ENCODE peak calls at places on chromosomes 6 and 20, in six cellular contexts. B, J, D, E, P and G are unnamed samples.

GRCh38 chr20:24151621-24152020 is 163.0 kb upstream of the GGTLC1 start:
- DNase-seq in B (no peak), J (no peak), D (no peak), E (no peak), P (no peak), G (no peak)

GRCh38 chr6:111101987-111102386 is 14.7 kb downstream of the SLC16A10 start:
- DNase-seq in B (no peak), J (no peak), D (no peak), E (no peak), P (no peak), G (no peak)

GRCh38 chr6:166877906-166878305 is 78.4 kb downstream of the RNASET2 start:
- DNase-seq in B (no peak), J (no peak), D (no peak), E (no peak), P (no peak), G (no peak)

GRCh38 chr6:144317736-144318135 is 32.6 kb downstream of the UTRN start:
- DNase-seq in B (no peak), J (no peak), D (no peak), E (no peak), P (no peak), G (no peak)

GRCh38 chr6:106910999-106911949 is 63.3 kb downstream of the CD24 start:
- DNase-seq in B (no peak), J (no peak), D (no peak), E (peak; percentile 62), P (no peak), G (no peak)

GRCh38 chr6:64672131-64672530 is 1034.9 kb downstream of the EYS start:
- DNase-seq in B (no peak), J (no peak), D (no peak), E (no peak), P (no peak), G (no peak)

GRCh38 chr6:34138191-34138590 is 7.7 kb downstream of the GRM4 start:
- DNase-seq in B (no peak), J (no peak), D (no peak), E (no peak), P (no peak), G (no peak)

GRCh38 chr6:79384845-79385244 is 150.4 kb upstream of the HMGN3 start:
- DNase-seq in B (no peak), J (no peak), D (peak; percentile 70), E (no peak), P (peak; percentile 73), G (no peak)

GRCh38 chr20:6588296-6588695 is 179.2 kb upstream of the BMP2 start:
- DNase-seq in B (no peak), J (no peak), D (no peak), E (peak; percentile 22), P (no peak), G (no peak)

GRCh38 chr20:6473197-6473596 is 294.3 kb upstream of the BMP2 start:
- DNase-seq in B (no peak), J (no peak), D (no peak), E (no peak), P (no peak), G (no peak)

GRCh38 chr6:17393335-17394191 is at the start of gene CAP2:
- DNase-seq in B (no peak), J (peak; percentile 80), D (peak; percentile 64), E (peak; percentile 59), P (peak; percentile 76), G (peak; percentile 62)

GRCh38 chr6:2376429-2377355 is 131.3 kb upstream of the GMDS start:
- DNase-seq in B (no peak), J (no peak), D (no peak), E (peak; percentile 58), P (no peak), G (no peak)

GRCh38 chr20:62063981-62064787 is 1.5 kb downstream of the TAF4 start:
- DNase-seq in B (no peak), J (peak; percentile 72), D (peak; percentile 71), E (peak; percentile 64), P (peak; percentile 77), G (peak; percentile 89)

GRCh38 chr6:167407239-167408064 is 82.6 kb downstream of the TTLL2 start:
- DNase-seq in B (no peak), J (no peak), D (no peak), E (no peak), P (peak; percentile 42), G (no peak)

GRCh38 chr20:19885981-19886665 is 128.1 kb downstream of the RIN2 start:
- DNase-seq in B (no peak), J (no peak), D (peak; percentile 70), E (peak; percentile 89), P (peak; percentile 63), G (peak; percentile 65)

GRCh38 chr6:106518748-106519147 is 110.5 kb downstream of the RTN4IP1 start:
- DNase-seq in B (no peak), J (no peak), D (no peak), E (no peak), P (no peak), G (no peak)

GRCh38 chr6:27495386-27496135 is 22.7 kb upstream of the ZNF184 start:
- DNase-seq in B (peak; percentile 13), J (peak; percentile 38), D (no peak), E (peak; percentile 56), P (no peak), G (no peak)

GRCh38 chr6:14804001-14804401 is 441.9 kb upstream of the JARID2 start:
- DNase-seq in B (no peak), J (peak; percentile 51), D (no peak), E (no peak), P (no peak), G (no peak)

GRCh38 chr6:11929451-11929850 is 82.7 kb upstream of the HIVEP1 start:
- DNase-seq in B (no peak), J (no peak), D (no peak), E (no peak), P (no peak), G (no peak)

GRCh38 chr6:131861356-131861755 is 53.5 kb downstream of the ENPP1 start:
- DNase-seq in B (no peak), J (no peak), D (no peak), E (no peak), P (no peak), G (no peak)

GRCh38 chr6:93300661-93301060 is 118.7 kb downstream of the EPHA7 start:
- DNase-seq in B (no peak), J (no peak), D (no peak), E (no peak), P (no peak), G (no peak)

GRCh38 chr6:75550544-75551167 is 51.0 kb upstream of the SENP6 start:
- DNase-seq in B (no peak), J (no peak), D (no peak), E (no peak), P (no peak), G (no peak)

GRCh38 chr6:73648166-73648565 is 5.6 kb downstream of the SLC17A5 start:
- DNase-seq in B (no peak), J (no peak), D (no peak), E (no peak), P (no peak), G (no peak)

GRCh38 chr6:73642530-73642929 is 11.3 kb downstream of the SLC17A5 start:
- DNase-seq in B (no peak), J (no peak), D (no peak), E (no peak), P (no peak), G (no peak)

GRCh38 chr6:73644030-73644429 is 9.8 kb downstream of the SLC17A5 start:
- DNase-seq in B (no peak), J (no peak), D (no peak), E (no peak), P (no peak), G (no peak)

GRCh38 chr6:73649783-73650182 is 4.0 kb downstream of the SLC17A5 start:
- DNase-seq in B (no peak), J (no peak), D (no peak), E (no peak), P (no peak), G (no peak)

DNA sequence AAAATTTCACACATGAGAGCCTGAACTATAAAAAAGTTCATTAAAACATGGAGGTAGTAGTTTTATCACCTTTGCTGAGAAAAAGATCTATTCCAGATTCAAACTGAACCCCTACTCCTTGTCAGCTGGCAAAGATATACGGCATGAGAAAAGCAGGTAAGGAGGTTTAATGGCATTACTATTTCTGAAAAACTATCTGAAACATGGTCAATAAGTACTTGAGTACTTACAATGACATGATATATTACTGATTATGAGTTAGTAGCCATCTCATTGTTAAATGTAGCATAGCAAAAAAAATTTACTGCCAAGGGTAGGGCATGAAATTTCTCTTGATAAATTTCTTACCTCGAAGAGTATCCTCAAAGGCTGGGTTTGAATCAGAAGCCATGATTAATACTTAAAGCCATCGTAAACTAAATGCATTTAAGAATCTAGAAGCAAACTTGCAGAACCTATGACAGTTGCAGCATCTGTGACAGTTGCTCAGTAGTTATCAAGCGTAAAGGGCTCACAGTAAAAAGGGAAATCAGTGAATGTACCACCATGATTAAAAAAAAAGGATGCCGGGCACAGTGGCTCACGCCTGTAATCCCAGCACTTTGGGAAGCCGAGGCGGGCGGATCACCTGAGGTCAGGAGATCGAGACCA is 8.7 kb downstream of the SLC17A5 start:
- DNase-seq in B (no peak), J (no peak), D (no peak), E (no peak), P (no peak), G (no peak)
- H3K4me3 ChIP-seq in B (peak overlapping the region; percentile 5), J (peak overlapping the region; percentile 39), D (peak overlapping the region; percentile 46), E (peak overlapping the region; percentile 21), P (peak overlapping the region; percentile 47), G (peak overlapping the region; percentile 28)

DNA sequence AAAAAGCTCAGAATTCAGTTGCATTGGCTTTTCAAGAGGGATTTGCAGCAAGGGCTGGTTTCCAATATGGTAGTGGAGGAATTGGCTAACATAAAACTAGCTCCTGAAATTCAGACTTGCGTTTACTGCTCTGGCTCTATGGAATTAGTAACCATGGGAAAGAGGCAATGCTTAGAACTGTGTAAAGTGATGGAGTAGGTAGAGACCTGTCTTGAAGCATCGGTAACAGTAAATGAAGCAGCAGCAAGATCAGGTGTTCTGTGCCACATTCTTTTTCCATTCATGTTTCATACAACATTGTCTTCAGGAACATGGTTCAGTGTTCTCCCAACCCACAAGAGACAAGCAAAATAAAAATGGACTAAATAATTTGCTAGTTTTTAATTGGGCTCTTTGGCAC is 6.5 kb downstream of the IRF4 start:
- DNase-seq in B (no peak), J (no peak), D (no peak), E (no peak), P (no peak), G (no peak)
- H3K4me1 ChIP-seq in B (peaks cover 20% of the 10 kb centered on the region), J (no peaks in the 10 kb centered on the region), D (peaks cover 12% of the 10 kb centered on the region), E (no peaks in the 10 kb centered on the region), P (peaks cover 8% of the 10 kb centered on the region), G (no peaks in the 10 kb centered on the region)

DNA sequence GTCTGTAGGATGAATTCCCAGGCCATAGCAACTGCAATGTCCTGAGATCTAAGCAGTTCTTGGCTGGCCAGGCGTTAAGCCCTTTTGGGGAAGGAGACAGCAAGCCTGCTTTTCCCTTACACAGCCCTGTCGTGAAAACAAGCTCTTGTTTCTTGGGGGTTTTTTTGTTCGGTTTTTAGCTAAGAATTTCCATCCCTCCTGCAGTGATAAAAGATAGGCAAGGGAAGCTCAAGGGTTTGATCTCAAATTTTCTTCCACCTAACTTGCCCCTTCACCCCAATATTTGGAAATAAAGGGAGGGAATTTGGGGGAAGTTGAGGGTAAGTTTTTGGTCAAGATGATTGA is 1.5 kb downstream of the TNFRSF21 start:
- DNase-seq in B (no peak), J (no peak), D (no peak), E (no peak), P (no peak), G (no peak)
- H3K27me3 ChIP-seq in B (peaks cover 22% of the 10 kb centered on the region), J (peaks cover 8% of the 10 kb centered on the region), D (peaks cover 15% of the 10 kb centered on the region), E (no peaks in the 10 kb centered on the region), P (no peaks in the 10 kb centered on the region), G (no peaks in the 10 kb centered on the region)

DNA sequence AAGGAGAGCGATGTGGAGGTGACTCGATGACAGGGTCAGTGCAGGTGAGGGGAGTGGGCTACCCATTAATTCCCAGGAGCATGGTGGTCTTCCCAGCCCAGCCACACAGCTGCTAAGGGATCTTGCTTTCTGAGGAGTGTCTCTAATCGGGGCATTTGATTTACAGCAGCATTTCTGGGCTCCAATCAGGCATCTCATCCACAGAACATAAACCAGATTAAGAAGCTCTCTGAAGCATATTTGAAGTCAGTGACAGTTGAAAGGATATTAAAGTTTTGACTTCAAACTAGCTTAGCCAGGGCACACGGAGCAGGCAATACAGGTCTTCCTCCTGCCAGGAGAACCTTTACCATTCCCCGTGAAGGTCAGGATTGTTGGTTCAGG is 40.0 kb upstream of the ZNF831 start:
- DNase-seq in B (no peak), J (no peak), D (no peak), E (no peak), P (no peak), G (no peak)
- H3K4me3 ChIP-seq in B (peak overlapping the region; percentile 17), J (no peak overlapping the region), D (no peak overlapping the region), E (no peak overlapping the region), P (no peak overlapping the region), G (no peak overlapping the region)